ENCODE peak calls at places on chromosomes 5 and 9, in ten cellular contexts. P is cardiac septum; A is glutamatergic neuron; I is SW480; K is DMS153; Y is M059J; J is activated CD8-positive, alpha-beta memory T cell treated with anti-CD3 and anti-CD28 coated beads for 48 hours; Q is AG04449; E is ACHN; M is NCI-H1436. X is an unnamed sample.

GRCh38 chr9:89606049-89606481 is 1.3 kb downstream of the GADD45G start:
- DNase-seq in P (peak), A (peak), I (peak), K (no peak), Y (peak), J (peak), Q (no peak), E (peak), M (no peak), X (no peak)

GRCh38 chr9:75149841-75150241 is 61.5 kb downstream of the OSTF1 start:
- DNase-seq in P (no peak), A (no peak), I (no peak), K (no peak), Y (no peak), J (no peak), Q (no peak), E (no peak), M (no peak), X (no peak)

GRCh38 chr9:18274693-18275092 is 199.3 kb upstream of the ADAMTSL1 start:
- DNase-seq in P (no peak), A (no peak), I (no peak), K (no peak), Y (peak), J (no peak), Q (no peak), E (no peak), M (no peak), X (no peak)

GRCh38 chr5:67998709-67999251 is 216.8 kb upstream of the PIK3R1 start:
- DNase-seq in P (no peak), A (no peak), I (no peak), K (no peak), Y (peak), J (no peak), Q (no peak), E (no peak), M (no peak), X (no peak)

GRCh38 chr9:112233769-112234168 is 58.7 kb upstream of the SUSD1 start:
- DNase-seq in P (no peak), A (no peak), I (no peak), K (no peak), Y (peak), J (no peak), Q (peak), E (no peak), M (no peak), X (no peak)

GRCh38 chr9:98572054-98572627 is 136.6 kb downstream of the GABBR2 start:
- DNase-seq in P (no peak), A (no peak), I (no peak), K (no peak), Y (no peak), J (no peak), Q (no peak), E (no peak), M (no peak), X (no peak)

GRCh38 chr5:139636207-139636792 is 11.8 kb upstream of the CXXC5 start:
- DNase-seq in P (peak), A (no peak), I (no peak), K (peak), Y (no peak), J (no peak), Q (no peak), E (no peak), M (no peak), X (no peak)

GRCh38 chr5:68333649-68334549 is 118.3 kb downstream of the PIK3R1 start:
- DNase-seq in P (no peak), A (no peak), I (peak), K (no peak), Y (peak), J (no peak), Q (no peak), E (peak), M (no peak), X (no peak)

GRCh38 chr9:79220246-79220645 is 351.5 kb upstream of the TLE4 start:
- DNase-seq in P (no peak), A (no peak), I (no peak), K (no peak), Y (no peak), J (no peak), Q (no peak), E (no peak), M (no peak), X (no peak)

GRCh38 chr9:130311019-130311773 is 45.6 kb downstream of the HMCN2 start:
- DNase-seq in P (no peak), A (no peak), I (no peak), K (no peak), Y (no peak), J (no peak), Q (no peak), E (no peak), M (no peak), X (no peak)

GRCh38 chr5:123359866-123360569 is 63.2 kb downstream of the CEP120 start:
- DNase-seq in P (no peak), A (no peak), I (no peak), K (no peak), Y (no peak), J (no peak), Q (no peak), E (no peak), M (no peak), X (no peak)

GRCh38 chr9:122807271-122807900 is 7.5 kb downstream of the OR1K1 start:
- DNase-seq in P (no peak), A (no peak), I (no peak), K (no peak), Y (no peak), J (peak), Q (no peak), E (no peak), M (no peak), X (no peak)

GRCh38 chr9:94656190-94656589 is 16.9 kb upstream of the FBP1 start:
- DNase-seq in P (no peak), A (no peak), I (no peak), K (no peak), Y (no peak), J (no peak), Q (no peak), E (no peak), M (no peak), X (no peak)

GRCh38 chr9:127162567-127163365 is 40.3 kb upstream of the ANGPTL2 start:
- DNase-seq in P (peak), A (no peak), I (peak), K (no peak), Y (no peak), J (no peak), Q (no peak), E (no peak), M (no peak), X (no peak)

GRCh38 chr5:32771037-32771436 is 59.9 kb downstream of the NPR3 start:
- DNase-seq in P (no peak), A (no peak), I (no peak), K (no peak), Y (no peak), J (no peak), Q (no peak), E (no peak), M (no peak), X (no peak)

GRCh38 chr9:18566125-18566524 is 92.2 kb downstream of the ADAMTSL1 start:
- DNase-seq in P (no peak), A (no peak), I (no peak), K (no peak), Y (peak), J (no peak), Q (peak), E (no peak), M (no peak), X (no peak)

GRCh38 chr5:111113678-111114077 is 21.5 kb downstream of the WDR36 start:
- DNase-seq in P (no peak), A (no peak), I (no peak), K (no peak), Y (no peak), J (no peak), Q (no peak), E (no peak), M (no peak), X (no peak)

GRCh38 chr9:37939575-37940095 is 35.7 kb upstream of the SLC25A51 start:
- DNase-seq in P (no peak), A (no peak), I (no peak), K (no peak), Y (no peak), J (no peak), Q (no peak), E (no peak), M (no peak), X (no peak)

GRCh38 chr9:110048473-110048975 is 159.4 kb downstream of the C9orf152 start:
- DNase-seq in P (peak), A (peak), I (peak), K (peak), Y (peak), J (no peak), Q (no peak), E (peak), M (peak), X (peak)

GRCh38 chr9:22342489-22343217 is 104.0 kb upstream of the DMRTA1 start:
- DNase-seq in P (no peak), A (no peak), I (peak), K (no peak), Y (peak), J (no peak), Q (no peak), E (peak), M (no peak), X (no peak)

GRCh38 chr5:16992006-16992405 is 55.9 kb upstream of the MYO10 start:
- DNase-seq in P (no peak), A (no peak), I (peak), K (no peak), Y (peak), J (no peak), Q (no peak), E (no peak), M (no peak), X (no peak)

GRCh38 chr5:71938886-71939285 is 168.4 kb upstream of the MAP1B start:
- DNase-seq in P (no peak), A (peak), I (peak), K (peak), Y (peak), J (no peak), Q (no peak), E (peak), M (peak), X (no peak)

GRCh38 chr5:181114844-181115778 is 15.9 kb downstream of the OR2V1 start:
- DNase-seq in P (no peak), A (peak), I (no peak), K (no peak), Y (peak), J (no peak), Q (no peak), E (peak), M (no peak), X (no peak)

GRCh38 chr5:119347996-119348395 is 7.8 kb upstream of the TNFAIP8 start:
- DNase-seq in P (no peak), A (no peak), I (no peak), K (no peak), Y (no peak), J (no peak), Q (no peak), E (no peak), M (no peak), X (no peak)

GRCh38 chr5:106258591-106259125 is 1412.1 kb downstream of the EFNA5 start:
- DNase-seq in P (no peak), A (no peak), I (no peak), K (no peak), Y (peak), J (no peak), Q (no peak), E (no peak), M (no peak), X (no peak)

GRCh38 chr5:98772415-98773213 is 849 bp upstream of the RGMB start:
- DNase-seq in P (no peak), A (peak), I (peak), K (peak), Y (peak), J (no peak), Q (no peak), E (peak), M (peak), X (no peak)